ENCODE peak calls at places on chromosomes 16 and 17, in four cellular contexts. S is GM12878, L is H1, G is HepG2. J is an unnamed sample. For H3K4me1, the result is how much of the 10 kb centered on the place peaks cover.

GRCh38 chr17:7312432-7313027 is 2.6 kb downstream of the GPS2 start:
- DNase-seq in L (no peak), S (no peak), G (no peak), J (no peak)

GRCh38 chr16:81035975-81036750 is 521 bp downstream of the ATMIN start:
- DNase-seq in G (peak), L (peak), S (no peak), J (no peak)

GRCh38 chr16:13264749-13265552 is 363.6 kb downstream of the SHISA9 start:
- DNase-seq in L (no peak), G (no peak), S (no peak), J (no peak)

GRCh38 chr16:84738255-84739038 is 38.6 kb downstream of the USP10 start:
- DNase-seq in G (peak), L (peak), S (peak), J (peak)

GRCh38 chr17:81579298-81579697 is 27.1 kb upstream of the FAAP100 start:
- DNase-seq in G (no peak), L (no peak), S (no peak), J (no peak)

GRCh38 chr17:39193346-39193745 is 4.1 kb downstream of the CACNB1 start:
- DNase-seq in L (no peak), G (no peak), S (no peak), J (no peak)

GRCh38 chr17:76036497-76037380 is 9.6 kb upstream of the EVPL start:
- DNase-seq in L (no peak), S (no peak), G (no peak), J (no peak)

GRCh38 chr17:66465701-66466100 is 163.3 kb downstream of the PRKCA start:
- DNase-seq in L (no peak), S (no peak), G (no peak), J (no peak)

GRCh38 chr17:61352408-61352770 is 47.3 kb upstream of the TBX2 start:
- DNase-seq in S (no peak), L (no peak), G (no peak), J (no peak)

GRCh38 chr16:66603537-66604375 is 748 bp upstream of the CMTM3 start:
- DNase-seq in G (peak), L (peak), S (no peak), J (peak)

GRCh38 chr16:66605177-66605999 is 884 bp downstream of the CMTM3 start:
- DNase-seq in S (no peak), L (peak), G (peak), J (peak)

GRCh38 chr16:66608241-66609138 is 4.0 kb downstream of the CMTM3 start:
- DNase-seq in G (peak), L (peak), S (no peak), J (peak)

GRCh38 chr16:66604376-66605176 is at the start of gene CMTM3:
- DNase-seq in G (peak), S (no peak), L (peak), J (peak)

DNA sequence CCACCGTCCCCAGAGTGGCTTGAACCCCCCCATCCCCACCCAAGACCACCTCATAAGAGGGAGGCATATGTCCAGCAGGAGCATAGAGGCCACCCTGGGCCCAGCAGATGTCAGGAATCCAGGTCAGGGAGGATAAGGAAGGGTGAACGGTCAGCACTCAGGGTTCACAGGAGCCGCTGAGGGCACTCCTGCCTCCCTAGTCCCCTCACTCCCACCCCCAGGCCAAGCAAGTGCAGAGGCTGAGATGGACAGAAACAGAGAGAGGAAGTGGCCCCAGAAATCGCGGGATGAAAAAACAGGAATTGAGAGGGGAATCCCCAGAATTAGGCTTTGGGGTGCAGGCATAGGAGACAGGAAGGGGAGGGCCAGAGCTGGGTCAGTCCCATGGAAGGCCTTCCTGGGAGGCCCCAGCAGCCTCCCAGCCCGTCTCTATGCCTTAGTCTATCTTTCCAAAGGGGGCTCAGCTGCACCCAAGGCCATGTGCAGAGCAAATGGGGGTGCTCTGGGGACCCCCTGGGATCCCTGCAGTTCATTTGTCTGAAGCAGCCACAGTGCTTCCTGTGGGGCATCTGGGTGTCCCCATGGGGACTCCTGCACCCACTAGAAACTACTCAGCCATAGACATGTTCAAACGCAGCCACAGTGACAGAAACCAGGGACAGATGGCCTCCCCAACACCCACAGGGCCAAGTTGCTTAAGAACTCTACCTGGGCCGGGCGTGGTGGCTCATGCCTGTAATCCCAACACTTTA is 1.7 kb downstream of the CMTM3 start:
- DNase-seq in S (no peak), L (no peak), G (no peak), J (no peak)
- H3K4me1 ChIP-seq in S (under half), L (under half), G (half or more), J (under half)

GRCh38 chr17:71975331-71975801 is 145.5 kb upstream of the SOX9 start:
- DNase-seq in L (no peak), G (no peak), S (no peak), J (no peak)

GRCh38 chr17:71980171-71980570 is 140.6 kb upstream of the SOX9 start:
- DNase-seq in G (no peak), L (no peak), S (no peak), J (no peak)

GRCh38 chr17:71974051-71974450 is 146.8 kb upstream of the SOX9 start:
- DNase-seq in L (no peak), S (no peak), G (no peak), J (no peak)

GRCh38 chr17:71978435-71978834 is 142.4 kb upstream of the SOX9 start:
- DNase-seq in S (no peak), G (no peak), L (no peak), J (no peak)

GRCh38 chr17:71975998-71976649 is 144.7 kb upstream of the SOX9 start:
- DNase-seq in S (no peak), L (no peak), G (no peak), J (no peak)
- H3K9ac ChIP-seq in S (no peak), L (no peak), G (no peak), J (no peak)

GRCh38 chr16:86781046-86781445 is 202.7 kb downstream of the FOXL1 start:
- DNase-seq in G (no peak), S (no peak), L (no peak), J (no peak)
- TF ChIP-seq SUZ12 in G (no peak), S (no peak), L (no peak), J (no peak)

GRCh38 chr17:29251969-29252866 is 5.6 kb downstream of the CRYBA1 start:
- DNase-seq in L (no peak), G (no peak), S (no peak), J (no peak)

GRCh38 chr17:29256116-29256515 is 9.5 kb downstream of the CRYBA1 start:
- DNase-seq in L (no peak), G (no peak), S (no peak), J (no peak)

GRCh38 chr17:29251184-29251583 is 4.5 kb downstream of the CRYBA1 start:
- DNase-seq in L (no peak), S (no peak), G (no peak), J (no peak)

GRCh38 chr17:29250666-29251065 is 4.0 kb downstream of the CRYBA1 start:
- DNase-seq in G (no peak), S (no peak), L (no peak), J (no peak)

DNA sequence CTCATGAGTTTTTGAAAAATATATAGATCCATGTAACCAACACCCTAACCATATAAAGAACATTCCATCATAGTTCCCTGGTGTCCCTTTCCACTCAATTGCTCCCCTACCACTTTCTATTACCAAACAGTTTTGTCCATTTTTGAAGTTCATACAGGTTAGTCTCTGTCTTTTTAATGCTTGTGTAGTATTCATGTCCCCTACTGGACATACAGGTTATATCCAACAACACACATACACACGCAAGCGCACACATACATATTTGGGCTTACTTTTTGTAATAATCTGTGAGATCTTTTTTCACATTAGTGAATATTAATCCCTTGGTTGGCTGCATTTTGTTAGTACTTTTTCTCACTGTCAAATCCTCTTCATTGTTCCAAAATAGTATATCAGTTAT is 6.4 kb downstream of the CRYBA1 start:
- DNase-seq in G (no peak), S (no peak), L (no peak), J (no peak)
- H3K4me1 ChIP-seq in G (under half), S (under half), L (under half), J (under half)

DNA sequence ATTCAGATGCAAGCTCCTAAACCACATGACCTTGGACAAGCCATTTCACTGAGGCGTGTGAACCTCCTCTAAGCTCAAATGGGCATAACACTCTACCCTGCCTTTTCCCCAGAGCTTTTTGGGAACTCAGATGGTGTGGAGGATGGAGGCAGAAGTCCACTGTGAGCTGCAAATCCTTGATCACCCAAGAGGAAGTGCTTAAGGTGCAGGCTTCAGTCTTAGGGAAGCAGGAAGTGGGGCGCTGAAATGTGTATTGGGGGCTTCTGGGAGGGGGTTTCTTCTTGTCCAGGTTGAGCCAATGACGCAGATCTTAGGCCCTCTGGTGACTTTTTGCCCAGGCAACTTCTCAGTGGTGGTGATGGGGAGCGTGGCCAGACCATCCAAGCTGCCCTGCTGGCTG is 12.9 kb downstream of the CIITA start:
- DNase-seq in L (no peak), G (no peak), S (no peak), J (no peak)
- H3K9ac ChIP-seq in L (no peak), G (no peak), S (no peak), J (no peak)

GRCh38 chr16:57504001-57504400 is 17.7 kb upstream of the DOK4 start:
- DNase-seq in L (no peak), S (no peak), G (no peak), J (no peak)

GRCh38 chr16:57503366-57503765 is 17.1 kb upstream of the DOK4 start:
- DNase-seq in S (no peak), G (no peak), L (no peak), J (no peak)

GRCh38 chr16:57500578-57501111 is 14.4 kb upstream of the DOK4 start:
- DNase-seq in G (no peak), S (no peak), L (no peak), J (no peak)

GRCh38 chr16:57501492-57501891 is 15.2 kb upstream of the DOK4 start:
- DNase-seq in L (no peak), S (no peak), G (no peak), J (no peak)

GRCh38 chr16:57502048-57502775 is 15.9 kb upstream of the DOK4 start:
- DNase-seq in G (no peak), S (no peak), L (no peak), J (no peak)
- TF ChIP-seq SUZ12 in G (no peak), S (no peak), L (no peak), J (no peak)